ENCODE peak calls at places on chromosomes 5 and 9, in six cellular contexts. One of them, this sample, is unnamed.

GRCh38 chr5:140295414-140295813 is 7.5 kb downstream of the PFDN1 start:
- DNase-seq in HEK293T: peak; percentile 26
- DNase-seq in cardiac muscle cell: peak; percentile 95
- DNase-seq in D341Med: no peak
- DNase-seq in amniotic stem cell: peak; percentile 89
- DNase-seq in cerebellar nuclear complex: no peak
- DNase-seq in this sample: no peak

GRCh38 chr5:181207214-181207959 is 2.4 kb upstream of the TRIM7 start:
- DNase-seq in HEK293T: peak; percentile 67
- DNase-seq in cardiac muscle cell: peak; percentile 93
- DNase-seq in D341Med: peak; percentile 53
- DNase-seq in amniotic stem cell: no peak
- DNase-seq in cerebellar nuclear complex: no peak
- DNase-seq in this sample: no peak

GRCh38 chr5:138129347-138129746 is 9.9 kb downstream of the NME5 start:
- DNase-seq in HEK293T: no peak
- DNase-seq in cardiac muscle cell: no peak
- DNase-seq in D341Med: no peak
- DNase-seq in amniotic stem cell: no peak
- DNase-seq in cerebellar nuclear complex: no peak
- DNase-seq in this sample: no peak

GRCh38 chr9:134424818-134425217 is 98.6 kb downstream of the RXRA start:
- DNase-seq in HEK293T: no peak
- DNase-seq in cardiac muscle cell: no peak
- DNase-seq in D341Med: no peak
- DNase-seq in amniotic stem cell: no peak
- DNase-seq in cerebellar nuclear complex: no peak
- DNase-seq in this sample: no peak

GRCh38 chr5:175878544-175879438 is 7.4 kb downstream of the CPLX2 start:
- DNase-seq in HEK293T: no peak
- DNase-seq in cardiac muscle cell: peak; percentile 9
- DNase-seq in D341Med: no peak
- DNase-seq in amniotic stem cell: no peak
- DNase-seq in cerebellar nuclear complex: no peak
- DNase-seq in this sample: no peak

GRCh38 chr5:153551537-153552079 is 61.1 kb downstream of the GRIA1 start:
- DNase-seq in HEK293T: no peak
- DNase-seq in cardiac muscle cell: peak; percentile 88
- DNase-seq in D341Med: no peak
- DNase-seq in amniotic stem cell: peak; percentile 87
- DNase-seq in cerebellar nuclear complex: no peak
- DNase-seq in this sample: no peak

GRCh38 chr5:152181461-152181860 is 223.6 kb downstream of the NMUR2 start:
- DNase-seq in HEK293T: no peak
- DNase-seq in cardiac muscle cell: no peak
- DNase-seq in D341Med: no peak
- DNase-seq in amniotic stem cell: no peak
- DNase-seq in cerebellar nuclear complex: no peak
- DNase-seq in this sample: no peak

GRCh38 chr5:135821802-135822201 is 12.7 kb upstream of the SLC25A48 start:
- DNase-seq in HEK293T: no peak
- DNase-seq in cardiac muscle cell: no peak
- DNase-seq in D341Med: peak; percentile 18
- DNase-seq in amniotic stem cell: no peak
- DNase-seq in cerebellar nuclear complex: no peak
- DNase-seq in this sample: no peak

GRCh38 chr5:143192191-143192880 is 211.2 kb downstream of the NR3C1 start:
- DNase-seq in HEK293T: no peak
- DNase-seq in cardiac muscle cell: no peak
- DNase-seq in D341Med: no peak
- DNase-seq in amniotic stem cell: no peak
- DNase-seq in cerebellar nuclear complex: no peak
- DNase-seq in this sample: no peak

GRCh38 chr5:137575847-137576246 is 76.7 kb upstream of the SPOCK1 start:
- DNase-seq in HEK293T: no peak
- DNase-seq in cardiac muscle cell: peak; percentile 75
- DNase-seq in D341Med: no peak
- DNase-seq in amniotic stem cell: no peak
- DNase-seq in cerebellar nuclear complex: no peak
- DNase-seq in this sample: no peak

GRCh38 chr5:1325191-1325741 is 19.6 kb downstream of the CLPTM1L start:
- DNase-seq in HEK293T: no peak
- DNase-seq in cardiac muscle cell: no peak
- DNase-seq in D341Med: no peak
- DNase-seq in amniotic stem cell: no peak
- DNase-seq in cerebellar nuclear complex: no peak
- DNase-seq in this sample: no peak

GRCh38 chr5:44807269-44807668 is 1.5 kb upstream of the MRPS30 start:
- DNase-seq in HEK293T: no peak
- DNase-seq in cardiac muscle cell: no peak
- DNase-seq in D341Med: no peak
- DNase-seq in amniotic stem cell: no peak
- DNase-seq in cerebellar nuclear complex: no peak
- DNase-seq in this sample: no peak

GRCh38 chr9:78438765-78439164 is 141.8 kb downstream of the PSAT1 start:
- DNase-seq in HEK293T: no peak
- DNase-seq in cardiac muscle cell: no peak
- DNase-seq in D341Med: no peak
- DNase-seq in amniotic stem cell: no peak
- DNase-seq in cerebellar nuclear complex: no peak
- DNase-seq in this sample: no peak

GRCh38 chr5:12772276-12772675 is 868.0 kb upstream of the CTNND2 start:
- DNase-seq in HEK293T: no peak
- DNase-seq in cardiac muscle cell: no peak
- DNase-seq in D341Med: no peak
- DNase-seq in amniotic stem cell: no peak
- DNase-seq in cerebellar nuclear complex: no peak
- DNase-seq in this sample: no peak

GRCh38 chr5:154118832-154119442 is 71.6 kb upstream of the GALNT10 start:
- DNase-seq in HEK293T: no peak
- DNase-seq in cardiac muscle cell: no peak
- DNase-seq in D341Med: no peak
- DNase-seq in amniotic stem cell: no peak
- DNase-seq in cerebellar nuclear complex: no peak
- DNase-seq in this sample: no peak

GRCh38 chr5:78806544-78806943 is 158.0 kb upstream of the LHFPL2 start:
- DNase-seq in HEK293T: no peak
- DNase-seq in cardiac muscle cell: peak; percentile 70
- DNase-seq in D341Med: no peak
- DNase-seq in amniotic stem cell: peak; percentile 60
- DNase-seq in cerebellar nuclear complex: no peak
- DNase-seq in this sample: no peak

GRCh38 chr5:144742376-144742775 is 571.7 kb downstream of the KCTD16 start:
- DNase-seq in HEK293T: no peak
- DNase-seq in cardiac muscle cell: no peak
- DNase-seq in D341Med: no peak
- DNase-seq in amniotic stem cell: no peak
- DNase-seq in cerebellar nuclear complex: no peak
- DNase-seq in this sample: no peak

GRCh38 chr5:137365126-137365865 is 133.8 kb downstream of the SPOCK1 start:
- DNase-seq in HEK293T: no peak
- DNase-seq in cardiac muscle cell: no peak
- DNase-seq in D341Med: no peak
- DNase-seq in amniotic stem cell: no peak
- DNase-seq in cerebellar nuclear complex: no peak
- DNase-seq in this sample: no peak

GRCh38 chr9:88533951-88534455 is 975 bp upstream of the NXNL2 start:
- DNase-seq in HEK293T: peak; percentile 21
- DNase-seq in cardiac muscle cell: peak; percentile 52
- DNase-seq in D341Med: no peak
- DNase-seq in amniotic stem cell: peak; percentile 49
- DNase-seq in cerebellar nuclear complex: no peak
- DNase-seq in this sample: no peak

GRCh38 chr9:89427621-89428221 is 70.2 kb downstream of the SEMA4D start:
- DNase-seq in HEK293T: no peak
- DNase-seq in cardiac muscle cell: no peak
- DNase-seq in D341Med: no peak
- DNase-seq in amniotic stem cell: no peak
- DNase-seq in cerebellar nuclear complex: no peak
- DNase-seq in this sample: no peak

GRCh38 chr5:52839285-52839684 is 51.6 kb downstream of the ITGA1 start:
- DNase-seq in HEK293T: no peak
- DNase-seq in cardiac muscle cell: no peak
- DNase-seq in D341Med: no peak
- DNase-seq in amniotic stem cell: no peak
- DNase-seq in cerebellar nuclear complex: no peak
- DNase-seq in this sample: no peak

GRCh38 chr5:53362521-53362941 is 117.9 kb upstream of the FST start:
- DNase-seq in HEK293T: no peak
- DNase-seq in cardiac muscle cell: peak; percentile 96
- DNase-seq in D341Med: no peak
- DNase-seq in amniotic stem cell: peak; percentile 90
- DNase-seq in cerebellar nuclear complex: no peak
- DNase-seq in this sample: no peak

GRCh38 chr5:100889896-100890295 is 13.2 kb downstream of the ST8SIA4 start:
- DNase-seq in HEK293T: no peak
- DNase-seq in cardiac muscle cell: no peak
- DNase-seq in D341Med: no peak
- DNase-seq in amniotic stem cell: no peak
- DNase-seq in cerebellar nuclear complex: no peak
- DNase-seq in this sample: no peak

GRCh38 chr9:131099088-131099611 is 2.8 kb downstream of the AIF1L start:
- DNase-seq in HEK293T: no peak
- DNase-seq in cardiac muscle cell: no peak
- DNase-seq in D341Med: no peak
- DNase-seq in amniotic stem cell: no peak
- DNase-seq in cerebellar nuclear complex: no peak
- DNase-seq in this sample: no peak

GRCh38 chr9:27865031-27865438 is 291.8 kb upstream of the C9orf72 start:
- DNase-seq in HEK293T: no peak
- DNase-seq in cardiac muscle cell: peak; percentile 61
- DNase-seq in D341Med: no peak
- DNase-seq in amniotic stem cell: no peak
- DNase-seq in cerebellar nuclear complex: no peak
- DNase-seq in this sample: no peak

GRCh38 chr5:19795218-19795617 is 192.8 kb downstream of the CDH18 start:
- DNase-seq in HEK293T: peak; percentile 7
- DNase-seq in cardiac muscle cell: peak; percentile 21
- DNase-seq in D341Med: no peak
- DNase-seq in amniotic stem cell: no peak
- DNase-seq in cerebellar nuclear complex: no peak
- DNase-seq in this sample: no peak

GRCh38 chr5:115718853-115719252 is 93.0 kb upstream of the TMED7 start:
- DNase-seq in HEK293T: no peak
- DNase-seq in cardiac muscle cell: no peak
- DNase-seq in D341Med: no peak
- DNase-seq in amniotic stem cell: no peak
- DNase-seq in cerebellar nuclear complex: no peak
- DNase-seq in this sample: no peak

GRCh38 chr5:168227973-168228615 is 63.4 kb upstream of the WWC1 start:
- DNase-seq in HEK293T: no peak
- DNase-seq in cardiac muscle cell: peak; percentile 31
- DNase-seq in D341Med: no peak
- DNase-seq in amniotic stem cell: no peak
- DNase-seq in cerebellar nuclear complex: no peak
- DNase-seq in this sample: no peak

GRCh38 chr9:76893395-76893932 is 12.4 kb downstream of the PRUNE2 start:
- DNase-seq in HEK293T: no peak
- DNase-seq in cardiac muscle cell: no peak
- DNase-seq in D341Med: no peak
- DNase-seq in amniotic stem cell: no peak
- DNase-seq in cerebellar nuclear complex: no peak
- DNase-seq in this sample: no peak

GRCh38 chr9:93288341-93288740 is 104.4 kb downstream of the WNK2 start:
- DNase-seq in HEK293T: peak; percentile 10
- DNase-seq in cardiac muscle cell: no peak
- DNase-seq in D341Med: peak; percentile 25
- DNase-seq in amniotic stem cell: no peak
- DNase-seq in cerebellar nuclear complex: no peak
- DNase-seq in this sample: no peak

GRCh38 chr5:142883025-142883424 is 112.8 kb downstream of the ARHGAP26 start:
- DNase-seq in HEK293T: no peak
- DNase-seq in cardiac muscle cell: peak; percentile 71
- DNase-seq in D341Med: no peak
- DNase-seq in amniotic stem cell: no peak
- DNase-seq in cerebellar nuclear complex: no peak
- DNase-seq in this sample: no peak

GRCh38 chr9:137875846-137876245 is 1.7 kb upstream of the CACNA1B start:
- DNase-seq in HEK293T: no peak
- DNase-seq in cardiac muscle cell: no peak
- DNase-seq in D341Med: no peak
- DNase-seq in amniotic stem cell: no peak
- DNase-seq in cerebellar nuclear complex: no peak
- DNase-seq in this sample: no peak

GRCh38 chr5:41195228-41195627 is 18.1 kb downstream of the C6 start:
- DNase-seq in HEK293T: no peak
- DNase-seq in cardiac muscle cell: no peak
- DNase-seq in D341Med: no peak
- DNase-seq in amniotic stem cell: no peak
- DNase-seq in cerebellar nuclear complex: no peak
- DNase-seq in this sample: no peak

This sample was measured in HuH-7.